ENCODE peak calls at places on chromosomes 3 and 15, in five cellular contexts. L, K, O, F and V are unnamed samples.
A peak's percentile ranks its signal among the peaks of the same experiment; 100 is the strongest.

GRCh38 chr3:52513281-52513680 is 18.1 kb downstream of the STAB1 start:
- DNase-seq in L (no peak), K (no peak), O (no peak), F (no peak), V (no peak)

GRCh38 chr15:87348746-87349145 is 907.8 kb downstream of the NTRK3 start:
- DNase-seq in L (no peak), K (no peak), O (no peak), F (no peak), V (no peak)

GRCh38 chr3:38038447-38038911 is 529 bp upstream of the DLEC1 start:
- DNase-seq in L (no peak), K (no peak), O (no peak), F (no peak), V (no peak)

GRCh38 chr3:191412764-191413163 is 48.2 kb upstream of the PYDC2 start:
- DNase-seq in L (no peak), K (no peak), O (no peak), F (no peak), V (no peak)

GRCh38 chr15:31338879-31339557 is 12.4 kb downstream of the KLF13 start:
- DNase-seq in L (no peak), K (peak; percentile 38), O (peak; percentile 75), F (no peak), V (no peak)

GRCh38 chr3:128080323-128080898 is 28.2 kb downstream of the SEC61A1 start:
- DNase-seq in L (no peak), K (peak; percentile 62), O (no peak), F (peak; percentile 48), V (no peak)

GRCh38 chr3:47910777-47911440 is 105.3 kb downstream of the MAP4 start:
- DNase-seq in L (peak; percentile 81), K (peak; percentile 14), O (no peak), F (peak; percentile 64), V (no peak)

GRCh38 chr3:49248828-49249227 is 28.2 kb downstream of the C3orf62 start:
- DNase-seq in L (no peak), K (no peak), O (peak; percentile 12), F (no peak), V (no peak)

GRCh38 chr15:38610748-38611147 is 46.1 kb upstream of the RASGRP1 start:
- DNase-seq in L (no peak), K (no peak), O (no peak), F (no peak), V (no peak)

GRCh38 chr3:106372293-106372648 is 503.5 kb upstream of the CBLB start:
- DNase-seq in L (no peak), K (no peak), O (no peak), F (no peak), V (no peak)

GRCh38 chr3:59726279-59726678 is 676.5 kb upstream of the CFAP20DC start:
- DNase-seq in L (no peak), K (no peak), O (no peak), F (no peak), V (no peak)

GRCh38 chr3:139355502-139355901 is 11.7 kb downstream of the MRPS22 start:
- DNase-seq in L (no peak), K (no peak), O (no peak), F (no peak), V (no peak)

GRCh38 chr3:172332256-172333041 is 115.8 kb downstream of the GHSR start:
- DNase-seq in L (no peak), K (peak; percentile 57), O (no peak), F (peak; percentile 73), V (no peak)

GRCh38 chr3:180871901-180872300 is 40.6 kb upstream of the FXR1 start:
- DNase-seq in L (no peak), K (no peak), O (no peak), F (no peak), V (no peak)

GRCh38 chr3:77931272-77932009 is 891.5 kb downstream of the ROBO2 start:
- DNase-seq in L (no peak), K (peak; percentile 1), O (no peak), F (no peak), V (no peak)

GRCh38 chr15:86044981-86045380 is 34.7 kb upstream of the AGBL1 start:
- DNase-seq in L (no peak), K (no peak), O (no peak), F (no peak), V (peak; percentile 34)

GRCh38 chr3:127715541-127715940 is 42.8 kb downstream of the ABTB1 start:
- DNase-seq in L (no peak), K (no peak), O (no peak), F (no peak), V (no peak)

GRCh38 chr15:70038730-70039392 is 58.9 kb downstream of the TLE3 start:
- DNase-seq in L (no peak), K (no peak), O (no peak), F (no peak), V (no peak)
- TF ChIP-seq SRF in L (no peak), K (no peak), O (no peak), F (no peak), V (no peak)

GRCh38 chr3:133977568-133977967 is 52.2 kb downstream of the SLCO2A1 start:
- DNase-seq in L (no peak), K (no peak), O (no peak), F (no peak), V (no peak)

GRCh38 chr3:133970916-133971315 is 58.8 kb downstream of the SLCO2A1 start:
- DNase-seq in L (no peak), K (no peak), O (no peak), F (no peak), V (no peak)

GRCh38 chr3:133972156-133972555 is 57.6 kb downstream of the SLCO2A1 start:
- DNase-seq in L (no peak), K (no peak), O (no peak), F (no peak), V (no peak)

GRCh38 chr3:133967992-133968892 is 61.5 kb downstream of the SLCO2A1 start:
- DNase-seq in L (no peak), K (no peak), O (no peak), F (no peak), V (no peak)

DNA sequence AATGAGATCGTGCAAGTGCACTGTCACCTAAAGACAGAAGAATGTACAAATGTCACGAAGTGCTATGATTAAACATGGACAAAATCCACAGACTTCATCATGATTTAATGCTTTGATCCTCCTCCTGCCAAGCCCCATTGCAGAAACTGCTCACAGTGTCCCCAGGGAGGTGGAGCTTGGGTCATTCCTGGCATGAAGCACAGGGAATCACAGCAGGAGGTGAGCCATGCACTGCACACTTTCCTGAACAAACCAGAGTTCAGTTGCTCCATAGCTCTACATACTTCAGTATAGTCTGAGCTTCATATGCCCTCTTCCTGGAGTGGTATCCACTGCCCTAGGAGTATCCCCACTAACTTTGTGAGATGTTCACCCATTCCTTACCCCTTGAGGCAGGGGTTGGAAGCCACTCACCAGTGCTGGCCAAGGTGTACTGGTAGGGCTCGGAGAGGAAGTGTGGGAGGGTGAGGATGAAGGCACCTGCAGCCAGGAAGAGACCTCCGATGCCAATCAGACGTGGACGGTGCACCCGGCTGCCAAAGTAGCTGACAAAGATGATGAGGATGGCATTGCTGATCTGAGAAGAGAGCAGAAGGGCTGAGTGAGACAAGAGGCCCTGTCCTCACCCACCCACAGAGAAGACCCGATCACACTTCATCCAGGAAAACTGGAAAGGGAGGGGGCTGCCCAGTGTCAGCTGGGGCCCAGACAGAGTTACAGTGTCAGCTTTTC is 56.3 kb downstream of the SLCO2A1 start:
- DNase-seq in L (no peak), K (no peak), O (no peak), F (no peak), V (no peak)
- TF ChIP-seq ZNF274 in L (no peak), K (no peak), O (no peak), F (no peak), V (no peak)

GRCh38 chr3:195258449-195259145 is 12.4 kb downstream of the XXYLT1 start:
- DNase-seq in L (no peak), K (peak; percentile 9), O (no peak), F (no peak), V (no peak)
- TF ChIP-seq SRF in L (no peak), K (no peak), O (no peak), F (no peak), V (no peak)

DNA sequence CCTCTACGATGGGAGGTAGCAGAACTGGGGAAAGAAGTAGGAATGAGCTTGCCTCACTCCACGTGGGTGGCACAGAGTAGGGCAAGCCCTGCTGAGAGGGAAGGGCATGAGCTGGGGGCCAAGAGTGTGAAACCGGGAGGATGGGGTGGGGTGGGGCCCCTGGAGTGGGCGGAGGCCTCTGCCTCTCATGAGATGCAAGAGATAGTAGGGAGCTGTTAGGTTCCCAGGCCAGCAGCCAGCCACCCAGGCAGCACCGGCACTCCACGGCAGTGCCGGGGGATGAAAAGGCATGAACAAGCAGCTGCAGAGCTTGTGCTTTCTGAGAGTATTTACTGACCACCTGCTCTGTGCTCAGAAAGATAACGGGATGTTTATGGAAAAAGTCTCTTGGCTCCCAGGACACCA is 24.4 kb upstream of the PLA2G4E start:
- DNase-seq in L (no peak), K (no peak), O (no peak), F (peak; percentile 59), V (no peak)
- TF ChIP-seq ZNF274 in L (no peak), K (no peak), O (no peak), F (no peak), V (no peak)

DNA sequence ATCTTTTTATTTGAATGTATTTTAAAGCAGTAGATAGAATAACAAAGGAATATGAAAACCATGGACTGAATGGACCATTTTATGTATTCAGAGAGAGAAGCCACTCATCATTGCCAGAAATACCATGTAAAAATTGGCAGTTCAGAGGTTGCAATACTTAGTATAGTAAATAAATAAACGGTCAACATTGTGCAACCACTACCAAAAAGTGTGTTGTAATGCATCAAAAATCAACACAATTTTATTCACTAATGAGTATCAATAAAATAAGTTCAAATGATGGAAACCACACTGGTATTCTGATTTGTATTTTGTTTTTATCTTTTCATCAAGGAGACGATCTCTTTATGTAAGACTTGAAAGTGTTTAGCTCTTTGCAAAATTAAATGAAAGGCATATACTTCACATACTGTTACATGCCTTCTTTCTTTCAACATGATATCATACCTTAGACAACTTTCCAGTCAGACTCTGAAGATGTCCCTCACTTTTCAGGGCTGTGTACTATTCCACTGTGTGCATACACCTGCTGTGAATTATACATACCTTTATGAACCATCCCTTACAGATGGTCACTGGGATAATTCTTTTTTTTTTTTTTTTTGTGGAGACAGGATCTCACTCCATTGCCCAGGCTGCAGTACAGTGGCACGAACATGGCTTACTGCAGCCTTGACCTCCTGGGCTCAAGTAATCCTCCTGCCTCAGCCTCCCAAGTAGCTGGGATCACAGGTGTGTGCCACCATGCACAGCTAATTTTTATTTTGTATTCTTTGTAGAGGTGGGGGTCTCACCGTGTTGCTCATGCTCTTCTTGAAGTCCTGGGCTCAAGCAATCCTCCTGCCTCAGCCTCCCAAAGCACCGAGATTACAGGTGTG is 40.3 kb downstream of the CCK start:
- DNase-seq in L (no peak), K (no peak), O (no peak), F (no peak), V (no peak)
- TF ChIP-seq SRF in L (no peak), K (no peak), O (no peak), F (no peak), V (no peak)

DNA sequence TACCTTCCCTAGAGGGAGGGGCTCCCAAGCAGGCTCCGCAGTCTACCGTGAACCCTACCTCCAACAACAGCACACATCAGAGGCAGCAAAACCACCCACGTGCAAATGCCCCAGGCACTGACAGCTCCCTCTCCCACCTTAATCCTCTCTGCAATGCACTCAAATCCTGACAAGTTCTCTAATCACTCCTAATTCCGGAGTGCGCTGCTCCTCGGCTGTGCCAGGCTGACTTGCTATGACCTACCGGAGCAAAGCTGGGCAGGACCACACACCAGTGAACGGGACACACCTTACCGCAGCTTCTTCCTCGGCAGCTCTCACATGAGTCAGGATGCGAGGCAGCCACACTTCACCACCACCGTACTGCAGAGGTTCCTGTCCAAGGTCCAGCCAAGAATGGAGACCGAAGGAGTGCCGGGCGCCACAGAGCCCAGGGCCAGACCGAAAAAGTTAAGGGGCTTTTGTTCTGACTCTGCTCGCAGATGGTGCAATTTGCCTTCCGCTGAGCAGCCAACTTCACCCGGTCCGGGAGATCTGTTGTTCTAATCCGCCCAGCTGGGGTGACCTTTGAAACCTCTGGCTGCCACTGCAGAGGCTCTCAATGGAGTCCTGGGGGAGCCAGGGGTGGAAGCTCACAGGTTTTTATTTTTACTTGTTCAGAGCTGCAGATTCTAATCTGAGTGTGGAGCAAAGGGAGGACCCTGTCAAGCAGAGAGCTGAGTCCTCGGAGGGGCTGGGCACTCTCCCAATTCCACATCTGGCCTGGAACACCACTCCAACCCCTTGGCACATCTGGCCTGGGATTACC is 84.4 kb downstream of the MYLK start:
- DNase-seq in L (no peak), K (peak; percentile 89), O (no peak), F (no peak), V (no peak)
- TF ChIP-seq ZNF274 in L (no peak), K (no peak), O (no peak), F (no peak), V (no peak)